ENCODE peak calls at places on chromosomes 5 and 9, in nine cellular contexts. F is stimulated activated CD4-positive, alpha-beta T cell treated with anti-CD3 and anti-CD28 coated beads, Interleukin-1b, Interleukin-23, amount 100 ng/mL, for 24 hours; B is lung microvascular endothelial cell; U is activated CD4-positive, alpha-beta T cell treated with anti-CD3 and anti-CD28 coated beads, Interleukin-2, amount 50 U/mL, for 1 hour; W is AG09309; E is activated T-helper 2 cell treated with anti-CD3 and anti-CD28 coated beads, Interferon-gamma antibody, Interleukin-2, Interleukin-4, amounts not matched to agents 10 μg/mL and 5 μg/mL and 100 μg/mL, durations not matched to agents 14 hours and 24 hours and 36 hours; G is AG08395; Q is iris pigment epithelial cell; J is putamen. X is an unnamed sample.
A peak's percentile ranks its signal among the peaks of the same experiment; 100 is the strongest.

GRCh38 chr5:127227881-127228280 is 62.7 kb upstream of the MEGF10 start:
- DNase-seq in F (no peak), B (no peak), U (no peak), W (no peak), E (no peak), G (no peak), Q (peak; percentile 20), J (no peak), X (no peak)

GRCh38 chr9:111037744-111038335 is 430 bp downstream of the LPAR1 start:
- DNase-seq in F (no peak), B (no peak), U (no peak), W (no peak), E (no peak), G (no peak), Q (peak; percentile 52), J (no peak), X (no peak)

GRCh38 chr9:134068742-134069535 is 1.1 kb upstream of the BRD3 start:
- DNase-seq in F (no peak), B (no peak), U (no peak), W (no peak), E (no peak), G (no peak), Q (no peak), J (no peak), X (peak; percentile 48)

GRCh38 chr9:135239100-135239768 is 151.8 kb downstream of the OLFM1 start:
- DNase-seq in F (no peak), B (no peak), U (no peak), W (no peak), E (no peak), G (no peak), Q (no peak), J (no peak), X (no peak)

GRCh38 chr5:173538654-173539053 is 77.8 kb downstream of the BOD1 start:
- DNase-seq in F (no peak), B (no peak), U (no peak), W (no peak), E (no peak), G (no peak), Q (no peak), J (no peak), X (no peak)

GRCh38 chr9:136740069-136740468 is 2.7 kb downstream of the LCN10 start:
- DNase-seq in F (no peak), B (no peak), U (no peak), W (no peak), E (no peak), G (no peak), Q (no peak), J (no peak), X (no peak)

GRCh38 chr9:114442022-114442421 is 54.2 kb upstream of the AKNA start:
- DNase-seq in F (no peak), B (no peak), U (no peak), W (no peak), E (no peak), G (no peak), Q (no peak), J (peak; percentile 68), X (no peak)

GRCh38 chr5:67166460-67166871 is 30.1 kb downstream of the CD180 start:
- DNase-seq in F (peak; percentile 38), B (no peak), U (peak; percentile 74), W (no peak), E (peak; percentile 80), G (peak; percentile 11), Q (no peak), J (no peak), X (peak; percentile 61)

GRCh38 chr9:87370003-87370685 is 127.5 kb upstream of the DAPK1 start:
- DNase-seq in F (no peak), B (no peak), U (no peak), W (no peak), E (no peak), G (no peak), Q (no peak), J (no peak), X (no peak)

GRCh38 chr5:13278148-13278547 is 666.3 kb downstream of the DNAH5 start:
- DNase-seq in F (no peak), B (no peak), U (no peak), W (no peak), E (no peak), G (no peak), Q (no peak), J (no peak), X (no peak)

GRCh38 chr9:91790912-91791311 is 159.1 kb downstream of the ROR2 start:
- DNase-seq in F (no peak), B (no peak), U (no peak), W (no peak), E (no peak), G (no peak), Q (peak; percentile 52), J (no peak), X (no peak)

GRCh38 chr5:150175076-150175475 is 8.5 kb downstream of the CDX1 start:
- DNase-seq in F (no peak), B (no peak), U (no peak), W (no peak), E (no peak), G (no peak), Q (no peak), J (no peak), X (no peak)

GRCh38 chr9:133996531-133997520 is 4.7 kb upstream of the VAV2 start:
- DNase-seq in F (no peak), B (no peak), U (no peak), W (no peak), E (no peak), G (no peak), Q (no peak), J (peak; percentile 24), X (no peak)

GRCh38 chr9:34518110-34518616 is 4.6 kb downstream of the ENHO start:
- DNase-seq in F (no peak), B (no peak), U (no peak), W (no peak), E (no peak), G (no peak), Q (no peak), J (no peak), X (no peak)

GRCh38 chr9:99027414-99027813 is 77.5 kb upstream of the TGFBR1 start:
- DNase-seq in F (no peak), B (no peak), U (no peak), W (no peak), E (no peak), G (no peak), Q (no peak), J (peak; percentile 79), X (no peak)

GRCh38 chr5:57410374-57411320 is 72.0 kb downstream of the ACTBL2 start:
- DNase-seq in F (no peak), B (no peak), U (no peak), W (no peak), E (no peak), G (no peak), Q (no peak), J (no peak), X (no peak)

GRCh38 chr5:161988069-161988468 is 79.5 kb upstream of the GABRG2 start:
- DNase-seq in F (no peak), B (no peak), U (no peak), W (no peak), E (no peak), G (no peak), Q (no peak), J (no peak), X (no peak)

GRCh38 chr5:111143910-111144309 is 51.8 kb downstream of the WDR36 start:
- DNase-seq in F (no peak), B (no peak), U (no peak), W (peak; percentile 86), E (no peak), G (peak; percentile 92), Q (peak; percentile 78), J (no peak), X (no peak)

GRCh38 chr9:121450241-121450640 is 49.4 kb downstream of the GGTA1 start:
- DNase-seq in F (no peak), B (no peak), U (no peak), W (no peak), E (no peak), G (no peak), Q (no peak), J (no peak), X (no peak)

GRCh38 chr9:93255994-93256877 is 72.3 kb downstream of the WNK2 start:
- DNase-seq in F (no peak), B (no peak), U (no peak), W (no peak), E (no peak), G (no peak), Q (no peak), J (no peak), X (no peak)

GRCh38 chr5:76831108-76831447 is 12.2 kb downstream of the F2RL1 start:
- DNase-seq in F (no peak), B (peak; percentile 97), U (no peak), W (peak; percentile 29), E (no peak), G (peak; percentile 27), Q (peak; percentile 73), J (no peak), X (no peak)

GRCh38 chr5:43839218-43839617 is 236.2 kb downstream of the NNT start:
- DNase-seq in F (no peak), B (peak; percentile 0), U (no peak), W (peak; percentile 72), E (no peak), G (peak; percentile 73), Q (peak; percentile 55), J (no peak), X (no peak)

GRCh38 chr5:139961435-139962157 is 81.5 kb downstream of the NRG2 start:
- DNase-seq in F (no peak), B (no peak), U (no peak), W (no peak), E (no peak), G (peak; percentile 62), Q (no peak), J (no peak), X (no peak)

GRCh38 chr9:101362450-101362849 is 22.4 kb downstream of the BAAT start:
- DNase-seq in F (no peak), B (no peak), U (no peak), W (no peak), E (no peak), G (no peak), Q (no peak), J (no peak), X (no peak)

GRCh38 chr5:322942-323879 is 1.7 kb downstream of the AHRR start:
- DNase-seq in F (no peak), B (no peak), U (no peak), W (no peak), E (no peak), G (peak; percentile 40), Q (no peak), J (no peak), X (no peak)

GRCh38 chr5:102561894-102562760 is 63.3 kb upstream of the SLCO6A1 start:
- DNase-seq in F (no peak), B (peak; percentile 10), U (no peak), W (no peak), E (peak; percentile 10), G (no peak), Q (no peak), J (no peak), X (no peak)

GRCh38 chr5:67095346-67095871 is 101.2 kb downstream of the CD180 start:
- DNase-seq in F (no peak), B (peak; percentile 61), U (no peak), W (no peak), E (no peak), G (peak; percentile 22), Q (peak; percentile 57), J (peak; percentile 57), X (no peak)

GRCh38 chr9:13487071-13487470 is 207.6 kb upstream of the MPDZ start:
- DNase-seq in F (no peak), B (no peak), U (no peak), W (no peak), E (no peak), G (no peak), Q (no peak), J (no peak), X (no peak)

GRCh38 chr5:173895766-173896165 is 7.6 kb downstream of the CPEB4 start:
- DNase-seq in F (no peak), B (no peak), U (no peak), W (no peak), E (no peak), G (no peak), Q (no peak), J (no peak), X (no peak)

GRCh38 chr5:150164211-150164610 is 2.4 kb upstream of the CDX1 start:
- DNase-seq in F (no peak), B (peak; percentile 32), U (no peak), W (no peak), E (no peak), G (no peak), Q (no peak), J (no peak), X (no peak)

GRCh38 chr9:93650448-93650847 is 74.1 kb downstream of the PHF2 start:
- DNase-seq in F (no peak), B (no peak), U (no peak), W (no peak), E (no peak), G (no peak), Q (no peak), J (no peak), X (no peak)

X was measured in CD8-positive, alpha-beta memory T cell.